ENCODE peak calls at places on chromosome 21, in nine cellular contexts. V is neural progenitor cell, G is pancreas, B is upper lobe of right lung, I is A549, L is adipocyte, U is psoas muscle, Y is prostate gland, F is right atrium auricular region. X is an unnamed sample.

GRCh38 chr21:39386194-39386593 is 37.3 kb upstream of the HMGN1 start:
- DNase-seq in V (no peak), G (peak; percentile 61), B (peak; percentile 73), I (no peak), L (peak; percentile 47), U (peak; percentile 67), Y (no peak), F (no peak), X (no peak)

GRCh38 chr21:28393279-28393678 is 599.4 kb downstream of the LTN1 start:
- DNase-seq in V (no peak), G (peak; percentile 64), B (no peak), I (no peak), L (no peak), U (no peak), Y (no peak), F (no peak), X (no peak)

GRCh38 chr21:29730281-29730680 is 209.5 kb downstream of the GRIK1 start:
- DNase-seq in V (no peak), G (no peak), B (no peak), I (no peak), L (peak; percentile 34), U (no peak), Y (no peak), F (no peak), X (no peak)

GRCh38 chr21:17848228-17848627 is 29.1 kb upstream of the C21orf91 start:
- DNase-seq in V (no peak), G (no peak), B (no peak), I (no peak), L (peak; percentile 79), U (no peak), Y (no peak), F (no peak), X (no peak)

GRCh38 chr21:42599962-42600361 is 53.5 kb upstream of the PDE9A start:
- DNase-seq in V (no peak), G (no peak), B (peak; percentile 50), I (no peak), L (no peak), U (no peak), Y (no peak), F (no peak), X (no peak)

GRCh38 chr21:42570841-42571387 is 57.3 kb downstream of the SLC37A1 start:
- DNase-seq in V (peak; percentile 91), G (no peak), B (peak; percentile 65), I (no peak), L (no peak), U (peak; percentile 39), Y (peak; percentile 55), F (no peak), X (no peak)

GRCh38 chr21:42276076-42276475 is 39.1 kb downstream of the TFF3 start:
- DNase-seq in V (no peak), G (no peak), B (no peak), I (no peak), L (no peak), U (no peak), Y (peak; percentile 57), F (no peak), X (no peak)

GRCh38 chr21:22728091-22728490 is 1729.9 kb downstream of the NCAM2 start:
- DNase-seq in V (peak; percentile 4), G (no peak), B (no peak), I (no peak), L (no peak), U (no peak), Y (no peak), F (no peak), X (no peak)

GRCh38 chr21:42109873-42110525 is 38.9 kb downstream of the UMODL1 start:
- DNase-seq in V (no peak), G (no peak), B (no peak), I (no peak), L (no peak), U (peak; percentile 8), Y (no peak), F (no peak), X (no peak)

GRCh38 chr21:38720074-38720473 is 85.7 kb upstream of the ETS2 start:
- DNase-seq in V (no peak), G (no peak), B (no peak), I (no peak), L (no peak), U (no peak), Y (no peak), F (no peak), X (no peak)

GRCh38 chr21:30166171-30166570 is 434 bp downstream of the CLDN17 start:
- DNase-seq in V (no peak), G (no peak), B (no peak), I (no peak), L (no peak), U (no peak), Y (no peak), F (no peak), X (no peak)

GRCh38 chr21:18409579-18409978 is 6.0 kb upstream of the TMPRSS15 start:
- DNase-seq in V (no peak), G (no peak), B (no peak), I (no peak), L (no peak), U (no peak), Y (no peak), F (no peak), X (no peak)

GRCh38 chr21:26954591-26955214 is 12.2 kb downstream of the ADAMTS5 start:
- DNase-seq in V (no peak), G (no peak), B (no peak), I (no peak), L (no peak), U (no peak), Y (no peak), F (no peak), X (no peak)

GRCh38 chr21:38334866-38335265 is 78.1 kb downstream of the KCNJ15 start:
- DNase-seq in V (no peak), G (no peak), B (no peak), I (no peak), L (no peak), U (no peak), Y (no peak), F (no peak), X (no peak)

GRCh38 chr21:41359289-41359688 is 2.5 kb upstream of the MX2 start:
- DNase-seq in V (peak; percentile 20), G (no peak), B (no peak), I (no peak), L (no peak), U (no peak), Y (no peak), F (peak; percentile 55), X (no peak)

GRCh38 chr21:41758550-41758949 is 8.3 kb downstream of the RIPK4 start:
- DNase-seq in V (no peak), G (no peak), B (no peak), I (no peak), L (no peak), U (no peak), Y (no peak), F (no peak), X (peak; percentile 88)

GRCh38 chr21:43703068-43703880 is 15.7 kb upstream of the PDXK start:
- DNase-seq in V (peak; percentile 59), G (peak; percentile 67), B (no peak), I (no peak), L (peak; percentile 93), U (peak; percentile 64), Y (no peak), F (no peak), X (no peak)
- H3K4me3 ChIP-seq in V (no peak overlapping the region), G (no peak overlapping the region), B (no peak overlapping the region), I (no peak overlapping the region), L (peak overlapping the region; percentile 31), U (peak overlapping the region; percentile 11), Y (no peak overlapping the region), F (no peak overlapping the region), X (no peak overlapping the region)

GRCh38 chr21:16308269-16308668 is 578.5 kb downstream of the USP25 start:
- DNase-seq in V (no peak), G (no peak), B (no peak), I (no peak), L (peak; percentile 42), U (no peak), Y (no peak), F (no peak), X (no peak)
- H3K4me3 ChIP-seq in V (no peak overlapping the region), G (no peak overlapping the region), B (peak overlapping the region; percentile 13), I (no peak overlapping the region), L (peak overlapping the region; percentile 77), U (peak overlapping the region; percentile 57), Y (peak overlapping the region; percentile 15), F (peak overlapping the region; percentile 3), X (no peak overlapping the region)

GRCh38 chr21:32914424-32915070 is 111.2 kb upstream of the OLIG2 start:
- DNase-seq in V (no peak), G (no peak), B (no peak), I (no peak), L (no peak), U (no peak), Y (no peak), F (no peak), X (no peak)
- H3K4me3 ChIP-seq in V (no peak overlapping the region), G (no peak overlapping the region), B (no peak overlapping the region), I (no peak overlapping the region), L (no peak overlapping the region), U (no peak overlapping the region), Y (no peak overlapping the region), F (no peak overlapping the region), X (no peak overlapping the region)

GRCh38 chr21:46183910-46184624 is at the start of gene SPATC1L:
- DNase-seq in V (peak; percentile 86), G (peak; percentile 73), B (peak; percentile 84), I (no peak), L (peak; percentile 82), U (peak; percentile 75), Y (peak; percentile 50), F (peak; percentile 68), X (no peak)
- H3K4me3 ChIP-seq in V (peak within 1 kb of the TSS; percentile 99), G (peak within 1 kb of the TSS; percentile 3), B (peak within 1 kb of the TSS; percentile 82), I (no peak within 1 kb of the TSS), L (peak within 1 kb of the TSS; percentile 98), U (peak within 1 kb of the TSS; percentile 74), Y (peak within 1 kb of the TSS; percentile 39), F (peak within 1 kb of the TSS; percentile 48), X (no peak within 1 kb of the TSS)

GRCh38 chr21:45875416-45875760 is 106.2 kb upstream of the COL6A1 start:
- DNase-seq in V (no peak), G (no peak), B (no peak), I (no peak), L (no peak), U (peak; percentile 34), Y (no peak), F (no peak), X (no peak)

GRCh38 chr21:45873866-45874265 is 107.7 kb upstream of the COL6A1 start:
- DNase-seq in V (no peak), G (no peak), B (no peak), I (no peak), L (no peak), U (no peak), Y (no peak), F (no peak), X (no peak)

GRCh38 chr21:45875881-45876280 is 105.7 kb upstream of the COL6A1 start:
- DNase-seq in V (no peak), G (no peak), B (peak; percentile 41), I (no peak), L (no peak), U (no peak), Y (no peak), F (no peak), X (no peak)

GRCh38 chr21:45873418-45873817 is 108.2 kb upstream of the COL6A1 start:
- DNase-seq in V (no peak), G (no peak), B (no peak), I (no peak), L (no peak), U (no peak), Y (no peak), F (no peak), X (no peak)

GRCh38 chr21:45874716-45875415 is 106.7 kb upstream of the COL6A1 start:
- DNase-seq in V (peak; percentile 26), G (no peak), B (peak; percentile 58), I (no peak), L (peak; percentile 98), U (peak; percentile 82), Y (no peak), F (no peak), X (no peak)
- H3K4me3 ChIP-seq in V (no peak overlapping the region), G (no peak overlapping the region), B (no peak overlapping the region), I (no peak overlapping the region), L (peak overlapping the region; percentile 70), U (no peak overlapping the region), Y (no peak overlapping the region), F (no peak overlapping the region), X (no peak overlapping the region)

GRCh38 chr21:34670962-34671348 is 2.2 kb downstream of the CLIC6 start:
- DNase-seq in V (peak; percentile 41), G (no peak), B (no peak), I (no peak), L (no peak), U (no peak), Y (no peak), F (no peak), X (no peak)
- H3K4me3 ChIP-seq in V (peak overlapping the region; percentile 65), G (no peak overlapping the region), B (peak overlapping the region; percentile 52), I (peak overlapping the region; percentile 46), L (peak overlapping the region; percentile 79), U (peak overlapping the region; percentile 62), Y (peak overlapping the region; percentile 46), F (peak overlapping the region; percentile 54), X (no peak overlapping the region)

X was measured in Panc1.